ENCODE peak calls at places on chromosomes 13 and 19, in four cellular contexts. Y, A, P and C are unnamed samples.

GRCh38 chr13:39910833-39911232 is 255.4 kb downstream of the COG6 start:
- DNase-seq in Y (no peak), A (no peak), P (peak), C (no peak)

GRCh38 chr19:49327878-49328544 is 3.0 kb upstream of the SLC6A16 start:
- DNase-seq in Y (no peak), A (no peak), P (no peak), C (no peak)

GRCh38 chr13:25292301-25292700 is 5.0 kb upstream of the MTMR6 start:
- DNase-seq in Y (no peak), A (no peak), P (no peak), C (no peak)

GRCh38 chr19:2047449-2048103 is 3.5 kb downstream of the MKNK2 start:
- DNase-seq in Y (peak), A (no peak), P (no peak), C (no peak)

GRCh38 chr13:112962396-112962795 is 6.6 kb upstream of the MCF2L start:
- DNase-seq in Y (peak), A (no peak), P (no peak), C (peak)

GRCh38 chr19:1554968-1555801 is 12.9 kb downstream of the MEX3D start:
- DNase-seq in Y (no peak), A (no peak), P (no peak), C (no peak)

GRCh38 chr13:89930861-89931260 is 1416.6 kb upstream of the MIR17HG start:
- DNase-seq in Y (no peak), A (no peak), P (no peak), C (no peak)

GRCh38 chr13:45269204-45269603 is 68.4 kb upstream of the KCTD4 start:
- DNase-seq in Y (no peak), A (no peak), P (no peak), C (no peak)

GRCh38 chr13:26482451-26483197 is 74.9 kb upstream of the WASF3 start:
- DNase-seq in Y (peak), A (peak), P (no peak), C (no peak)

GRCh38 chr19:35041548-35042055 is at the start of gene HPN:
- DNase-seq in Y (no peak), A (peak), P (no peak), C (no peak)

GRCh38 chr13:106183410-106184128 is 351.9 kb downstream of the EFNB2 start:
- DNase-seq in Y (no peak), A (no peak), P (no peak), C (no peak)

GRCh38 chr19:8396563-8397203 is 6.5 kb downstream of the RAB11B start:
- DNase-seq in Y (peak), A (no peak), P (peak), C (no peak)

GRCh38 chr19:41701401-41702075 is 6.9 kb upstream of the CEACAM5 start:
- DNase-seq in Y (peak), A (no peak), P (no peak), C (no peak)

GRCh38 chr19:47404334-47405196 is 14.8 kb downstream of the MEIS3 start:
- DNase-seq in Y (no peak), A (no peak), P (no peak), C (no peak)

GRCh38 chr13:82678052-82678451 is 1204.2 kb downstream of the SLITRK1 start:
- DNase-seq in Y (no peak), A (no peak), P (no peak), C (no peak)

GRCh38 chr19:20558571-20558970 is 7.0 kb downstream of the ZNF737 start:
- DNase-seq in Y (no peak), A (no peak), P (no peak), C (no peak)

GRCh38 chr19:20558011-20558410 is 7.6 kb downstream of the ZNF737 start:
- DNase-seq in Y (no peak), A (no peak), P (no peak), C (no peak)
- TF ChIP-seq CTCF in Y (no peak), A (no peak), P (peak), C (no peak)

DNA sequence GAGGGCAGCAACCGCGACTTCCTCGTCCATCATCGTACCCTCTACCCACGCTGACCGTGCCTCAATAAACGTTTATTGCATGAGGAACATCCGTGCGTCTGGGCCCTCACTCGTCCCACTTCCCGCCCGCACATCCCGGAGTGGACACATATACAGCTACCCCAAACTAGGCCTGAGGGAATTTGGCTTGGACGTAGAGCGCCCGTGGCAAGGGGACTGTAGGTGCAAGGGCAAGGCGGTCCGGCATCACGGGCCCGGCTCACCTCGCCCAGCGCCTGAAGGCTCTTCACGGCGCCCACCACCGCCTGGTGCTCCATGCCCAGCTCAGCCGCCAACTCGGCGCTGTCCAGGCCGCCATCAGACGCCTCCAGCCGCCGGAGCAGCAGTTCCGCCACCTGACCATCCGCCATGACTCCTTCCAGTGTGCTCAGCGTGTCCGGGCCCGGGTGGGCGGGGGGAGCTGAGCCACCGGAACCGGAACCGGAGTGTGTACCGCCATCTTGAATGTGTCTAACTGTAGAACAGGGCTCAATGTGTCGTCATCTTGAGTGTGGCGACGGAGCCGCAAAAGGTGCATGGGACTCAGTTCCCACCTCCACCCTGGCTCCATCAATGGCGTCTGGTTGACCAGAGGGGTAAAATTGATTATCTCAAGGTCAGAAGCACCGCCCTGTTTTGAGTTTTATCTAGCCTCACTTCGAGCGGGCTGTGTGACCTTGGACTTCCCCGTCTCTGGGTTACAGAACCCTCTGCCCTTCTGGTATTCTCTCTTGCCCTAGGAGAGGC is at the start of gene FARSA:
- DNase-seq in Y (peak), A (peak), P (peak), C (no peak)
- TF ChIP-seq CTCF in Y (no peak), A (no peak), P (no peak), C (no peak)

GRCh38 chr19:18282788-18283141 is 1.3 kb upstream of the JUND start:
- DNase-seq in Y (no peak), A (no peak), P (no peak), C (no peak)

GRCh38 chr19:18280247-18281081 is 958 bp downstream of the JUND start:
- DNase-seq in Y (peak), A (peak), P (peak), C (no peak)

GRCh38 chr19:18279516-18280246 is 1.7 kb downstream of the JUND start:
- DNase-seq in Y (peak), A (peak), P (peak), C (no peak)

GRCh38 chr19:18282021-18282787 is 782 bp upstream of the JUND start:
- DNase-seq in Y (no peak), A (no peak), P (no peak), C (no peak)

DNA sequence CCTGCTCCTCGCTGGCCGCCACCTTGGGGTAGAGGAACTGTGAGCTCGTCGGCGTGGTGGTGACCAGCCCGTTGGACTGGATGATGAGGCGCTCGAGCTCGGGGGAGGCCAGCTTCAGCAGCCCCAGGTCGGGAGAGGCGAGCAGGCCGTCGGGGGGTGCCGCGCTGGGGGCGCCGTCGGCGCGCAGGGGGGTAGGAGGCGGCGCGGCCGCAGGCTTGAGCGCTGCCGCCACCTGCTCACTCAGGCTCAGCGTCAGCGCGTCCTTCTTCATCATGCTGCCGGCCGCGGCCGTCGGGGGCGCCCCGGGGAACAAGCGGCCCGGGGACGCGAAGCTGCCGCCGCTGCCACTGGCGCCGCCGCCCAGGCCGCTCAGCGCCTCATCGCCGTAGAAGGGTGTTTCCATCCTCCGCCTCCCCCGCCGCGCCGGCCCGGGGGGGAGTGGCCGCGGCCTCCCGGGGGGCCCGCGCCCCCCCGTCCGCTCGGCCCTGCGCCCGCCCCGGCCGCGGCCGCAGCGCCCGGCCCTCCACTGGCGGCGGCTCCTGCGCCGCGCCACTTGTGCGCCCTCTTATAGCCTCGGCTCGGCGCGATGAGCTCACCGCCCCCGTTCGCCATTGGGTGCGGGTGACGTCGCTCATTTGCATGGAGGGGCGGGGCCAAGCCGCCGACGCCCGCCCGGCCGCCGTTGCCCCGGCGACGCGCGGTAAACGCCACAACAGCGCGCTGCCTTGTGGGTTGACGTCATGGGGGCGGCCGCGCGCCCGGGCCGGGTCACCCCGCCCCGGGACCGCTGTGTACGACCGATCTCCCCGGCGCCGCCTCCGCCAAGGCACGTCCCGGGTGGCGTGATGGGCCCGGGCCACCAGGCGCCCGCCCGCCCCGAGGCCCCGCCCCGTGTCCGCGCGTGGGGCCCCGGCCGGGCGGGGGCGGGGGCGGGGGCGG is at the start of gene JUND:
- DNase-seq in Y (peak), A (peak), P (peak), C (no peak)
- TF ChIP-seq CTCF in Y (no peak), A (peak), P (no peak), C (peak)

DNA sequence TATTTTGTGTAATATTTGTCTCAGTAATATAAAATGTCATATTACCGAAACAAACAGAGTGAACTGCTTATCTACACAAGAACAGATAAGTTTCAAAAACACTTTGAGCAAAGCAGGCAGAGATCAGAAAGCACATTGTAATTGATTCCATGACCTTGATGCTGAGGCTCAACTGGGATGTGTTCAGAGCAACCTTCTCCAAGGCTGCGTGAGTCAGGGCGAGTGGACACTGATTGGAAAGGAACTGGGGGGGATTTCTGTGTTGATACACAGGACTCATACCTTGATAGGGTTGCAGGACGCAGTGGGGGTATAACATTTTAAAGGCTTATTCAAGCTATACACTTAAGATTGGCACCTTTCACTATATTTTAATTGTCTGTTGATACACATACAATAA is 1136.3 kb downstream of the UQCRFS1 start:
- DNase-seq in Y (no peak), A (no peak), P (no peak), C (no peak)
- TF ChIP-seq CTCF in Y (no peak), A (no peak), P (no peak), C (no peak)